ENCODE peak calls at places on chromosome 13, in seven cellular contexts. One of them, this sample, is unnamed.

GRCh38 chr13:46111151-46111550 is 6.3 kb upstream of the CPB2 start:
- DNase-seq in Panc1: no peak
- DNase-seq in suprapubic skin: no peak
- DNase-seq in vagina: no peak
- DNase-seq in endothelial cell of umbilical vein: no peak
- DNase-seq in breast epithelium: no peak
- DNase-seq in sigmoid colon: no peak
- DNase-seq in this sample: no peak

GRCh38 chr13:25065974-25066770 is 29.8 kb upstream of the PABPC3 start:
- DNase-seq in suprapubic skin: no peak
- DNase-seq in breast epithelium: no peak
- DNase-seq in vagina: no peak
- DNase-seq in sigmoid colon: no peak
- DNase-seq in Panc1: no peak
- DNase-seq in endothelial cell of umbilical vein: no peak
- DNase-seq in this sample: no peak

GRCh38 chr13:61880576-61881283 is 465.1 kb upstream of the PCDH20 start:
- DNase-seq in suprapubic skin: no peak
- DNase-seq in sigmoid colon: no peak
- DNase-seq in Panc1: peak; percentile 8
- DNase-seq in vagina: no peak
- DNase-seq in breast epithelium: no peak
- DNase-seq in endothelial cell of umbilical vein: peak; percentile 58
- DNase-seq in this sample: no peak

GRCh38 chr13:111114362-111115050 is 604 bp upstream of the ARHGEF7 start:
- DNase-seq in suprapubic skin: peak; percentile 80
- DNase-seq in sigmoid colon: peak; percentile 75
- DNase-seq in vagina: no peak
- DNase-seq in breast epithelium: no peak
- DNase-seq in Panc1: no peak
- DNase-seq in endothelial cell of umbilical vein: peak; percentile 32
- DNase-seq in this sample: no peak

GRCh38 chr13:23922005-23922932 is 25.0 kb upstream of the C1QTNF9B start:
- DNase-seq in Panc1: no peak
- DNase-seq in breast epithelium: no peak
- DNase-seq in suprapubic skin: no peak
- DNase-seq in endothelial cell of umbilical vein: peak; percentile 53
- DNase-seq in sigmoid colon: no peak
- DNase-seq in vagina: no peak
- DNase-seq in this sample: no peak

GRCh38 chr13:32247887-32248286 is 67.3 kb downstream of the ZAR1L start:
- DNase-seq in vagina: no peak
- DNase-seq in endothelial cell of umbilical vein: no peak
- DNase-seq in Panc1: no peak
- DNase-seq in suprapubic skin: no peak
- DNase-seq in breast epithelium: no peak
- DNase-seq in sigmoid colon: no peak
- DNase-seq in this sample: no peak

GRCh38 chr13:73335226-73335625 is 276.4 kb downstream of the KLF5 start:
- DNase-seq in vagina: no peak
- DNase-seq in Panc1: peak; percentile 8
- DNase-seq in breast epithelium: no peak
- DNase-seq in endothelial cell of umbilical vein: peak; percentile 57
- DNase-seq in suprapubic skin: no peak
- DNase-seq in sigmoid colon: no peak
- DNase-seq in this sample: peak; percentile 55

GRCh38 chr13:27201661-27202060 is 30.1 kb upstream of the USP12 start:
- DNase-seq in Panc1: no peak
- DNase-seq in breast epithelium: no peak
- DNase-seq in suprapubic skin: no peak
- DNase-seq in vagina: no peak
- DNase-seq in endothelial cell of umbilical vein: no peak
- DNase-seq in sigmoid colon: no peak
- DNase-seq in this sample: no peak

GRCh38 chr13:60047943-60048342 is 115.8 kb downstream of the DIAPH3 start:
- DNase-seq in vagina: no peak
- DNase-seq in Panc1: no peak
- DNase-seq in endothelial cell of umbilical vein: no peak
- DNase-seq in suprapubic skin: no peak
- DNase-seq in breast epithelium: no peak
- DNase-seq in sigmoid colon: no peak
- DNase-seq in this sample: peak; percentile 35

GRCh38 chr13:24692541-24692940 is 12.3 kb downstream of the ATP12A start:
- DNase-seq in suprapubic skin: no peak
- DNase-seq in endothelial cell of umbilical vein: no peak
- DNase-seq in breast epithelium: no peak
- DNase-seq in Panc1: no peak
- DNase-seq in vagina: no peak
- DNase-seq in sigmoid colon: no peak
- DNase-seq in this sample: no peak

GRCh38 chr13:25267715-25268114 is 19.6 kb downstream of the MTMR6 start:
- DNase-seq in Panc1: no peak
- DNase-seq in suprapubic skin: no peak
- DNase-seq in vagina: no peak
- DNase-seq in breast epithelium: no peak
- DNase-seq in endothelial cell of umbilical vein: peak; percentile 9
- DNase-seq in sigmoid colon: no peak
- DNase-seq in this sample: no peak

GRCh38 chr13:41130356-41130755 is 2.2 kb downstream of the KBTBD6 start:
- DNase-seq in breast epithelium: no peak
- DNase-seq in endothelial cell of umbilical vein: no peak
- DNase-seq in sigmoid colon: no peak
- DNase-seq in suprapubic skin: no peak
- DNase-seq in vagina: no peak
- DNase-seq in Panc1: no peak
- DNase-seq in this sample: no peak

GRCh38 chr13:28048768-28049167 is 51.6 kb downstream of the FLT3 start:
- DNase-seq in sigmoid colon: no peak
- DNase-seq in Panc1: no peak
- DNase-seq in vagina: no peak
- DNase-seq in endothelial cell of umbilical vein: no peak
- DNase-seq in suprapubic skin: no peak
- DNase-seq in breast epithelium: no peak
- DNase-seq in this sample: no peak

GRCh38 chr13:50387124-50387581 is 371.9 kb downstream of the KCNRG start:
- DNase-seq in Panc1: no peak
- DNase-seq in endothelial cell of umbilical vein: no peak
- DNase-seq in breast epithelium: no peak
- DNase-seq in sigmoid colon: no peak
- DNase-seq in vagina: no peak
- DNase-seq in suprapubic skin: no peak
- DNase-seq in this sample: no peak

GRCh38 chr13:110912651-110913051 is 2.2 kb downstream of the ANKRD10 start:
- DNase-seq in breast epithelium: no peak
- DNase-seq in endothelial cell of umbilical vein: peak; percentile 63
- DNase-seq in sigmoid colon: no peak
- DNase-seq in Panc1: no peak
- DNase-seq in suprapubic skin: no peak
- DNase-seq in vagina: no peak
- DNase-seq in this sample: no peak

GRCh38 chr13:20125129-20125782 is 35.6 kb downstream of the GJA3 start:
- DNase-seq in breast epithelium: no peak
- DNase-seq in Panc1: no peak
- DNase-seq in endothelial cell of umbilical vein: peak; percentile 19
- DNase-seq in suprapubic skin: peak; percentile 43
- DNase-seq in sigmoid colon: peak; percentile 46
- DNase-seq in vagina: no peak
- DNase-seq in this sample: no peak

DNA sequence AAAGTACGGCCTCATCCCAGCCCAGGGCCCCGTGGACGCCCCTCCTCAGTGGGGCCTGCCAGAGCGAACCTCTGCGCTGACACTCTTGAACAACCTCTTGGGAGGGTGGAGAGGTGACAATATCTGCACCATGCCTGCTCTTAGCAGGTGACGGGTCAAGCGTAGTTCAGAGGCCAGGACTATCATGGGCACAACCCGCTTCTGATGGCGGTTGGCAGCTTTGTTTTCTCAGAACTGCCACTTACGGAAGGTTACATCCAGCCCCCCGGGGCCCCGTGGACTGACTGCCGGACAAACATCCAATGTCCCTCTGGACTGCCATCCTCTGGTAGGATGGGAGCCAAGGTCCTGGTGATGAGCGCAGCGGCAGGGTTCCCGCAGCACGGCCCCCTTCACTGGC is 91.1 kb downstream of the TUBA3C start:
- DNase-seq in endothelial cell of umbilical vein: no peak
- DNase-seq in sigmoid colon: no peak
- DNase-seq in vagina: no peak
- DNase-seq in breast epithelium: no peak
- DNase-seq in Panc1: no peak
- DNase-seq in suprapubic skin: no peak
- DNase-seq in this sample: no peak
- H3K9me3 ChIP-seq in endothelial cell of umbilical vein: peaks cover 11% of the 10 kb centered on the region
- H3K9me3 ChIP-seq in sigmoid colon: no peaks in the 10 kb centered on the region
- H3K9me3 ChIP-seq in vagina: no peaks in the 10 kb centered on the region
- H3K9me3 ChIP-seq in breast epithelium: no peaks in the 10 kb centered on the region
- H3K9me3 ChIP-seq in Panc1: no peaks in the 10 kb centered on the region
- H3K9me3 ChIP-seq in suprapubic skin: no peaks in the 10 kb centered on the region
- H3K9me3 ChIP-seq in this sample: no peaks in the 10 kb centered on the region

GRCh38 chr13:44104969-44105368 is 225.3 kb downstream of the LACC1 start:
- DNase-seq in breast epithelium: no peak
- DNase-seq in suprapubic skin: no peak
- DNase-seq in sigmoid colon: no peak
- DNase-seq in vagina: no peak
- DNase-seq in Panc1: no peak
- DNase-seq in endothelial cell of umbilical vein: no peak
- DNase-seq in this sample: no peak
- H3K27ac ChIP-seq in breast epithelium: no peak overlapping the region
- H3K27ac ChIP-seq in suprapubic skin: no peak overlapping the region
- H3K27ac ChIP-seq in sigmoid colon: no peak overlapping the region
- H3K27ac ChIP-seq in vagina: no peak overlapping the region
- H3K27ac ChIP-seq in Panc1: no peak overlapping the region
- H3K27ac ChIP-seq in endothelial cell of umbilical vein: no peak overlapping the region
- H3K27ac ChIP-seq in this sample: no peak overlapping the region

DNA sequence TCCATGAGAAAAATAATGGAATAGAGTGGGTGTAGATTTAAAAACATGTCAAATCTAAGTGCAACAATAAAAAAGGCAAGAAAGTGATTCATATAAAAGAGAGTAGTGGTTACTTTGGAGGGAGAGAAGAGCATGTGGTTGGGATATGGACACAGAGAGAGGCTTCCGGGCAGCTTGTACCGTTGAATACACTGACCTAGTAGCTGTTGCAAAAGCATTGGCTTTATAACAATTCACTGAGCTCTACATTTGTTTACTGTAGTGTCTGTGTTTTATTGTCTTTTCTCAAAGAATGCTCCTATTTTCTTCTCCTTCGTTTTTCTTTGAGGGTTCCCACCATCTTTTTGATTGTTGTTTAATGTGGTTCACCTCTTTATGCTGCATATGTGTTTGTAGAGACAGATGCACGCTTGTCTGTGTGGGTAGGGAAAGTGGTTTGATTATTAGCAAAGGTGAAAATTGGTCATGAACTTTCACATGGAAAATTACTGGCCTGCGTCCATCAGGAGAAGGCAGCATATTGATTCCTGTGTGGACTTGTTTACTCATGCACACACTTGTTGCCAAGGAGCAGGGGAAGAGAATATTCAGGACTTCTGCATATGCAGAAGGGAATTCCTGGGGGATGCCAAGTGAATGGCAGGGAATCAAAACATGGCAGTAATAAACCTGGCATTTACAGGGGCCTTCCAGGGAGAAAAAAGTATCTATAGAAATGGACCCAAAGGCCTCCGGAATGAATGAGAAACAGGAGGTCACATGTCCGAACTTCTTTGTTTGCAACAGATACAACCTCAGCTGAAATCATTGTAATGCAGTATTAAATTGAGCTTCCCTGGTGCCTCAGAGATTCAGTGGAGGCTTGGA is 30.0 kb upstream of the IRS2 start:
- DNase-seq in breast epithelium: no peak
- DNase-seq in suprapubic skin: no peak
- DNase-seq in endothelial cell of umbilical vein: no peak
- DNase-seq in Panc1: no peak
- DNase-seq in sigmoid colon: no peak
- DNase-seq in vagina: no peak
- DNase-seq in this sample: no peak
- TF ChIP-seq POLR2AphosphoS5 in breast epithelium: no peak
- TF ChIP-seq POLR2AphosphoS5 in suprapubic skin: no peak
- TF ChIP-seq POLR2AphosphoS5 in endothelial cell of umbilical vein: no peak
- TF ChIP-seq POLR2AphosphoS5 in Panc1: no peak
- TF ChIP-seq POLR2AphosphoS5 in sigmoid colon: no peak
- TF ChIP-seq POLR2AphosphoS5 in vagina: no peak
- TF ChIP-seq POLR2AphosphoS5 in this sample: no peak

GRCh38 chr13:19055611-19056010 is 126.0 kb downstream of the TUBA3C start:
- DNase-seq in breast epithelium: no peak
- DNase-seq in endothelial cell of umbilical vein: no peak
- DNase-seq in Panc1: no peak
- DNase-seq in vagina: no peak
- DNase-seq in sigmoid colon: no peak
- DNase-seq in suprapubic skin: no peak
- DNase-seq in this sample: no peak
- H3K9me3 ChIP-seq in breast epithelium: no peaks in the 10 kb centered on the region
- H3K9me3 ChIP-seq in endothelial cell of umbilical vein: peaks cover 18% of the 10 kb centered on the region
- H3K9me3 ChIP-seq in Panc1: no peaks in the 10 kb centered on the region
- H3K9me3 ChIP-seq in vagina: no peaks in the 10 kb centered on the region
- H3K9me3 ChIP-seq in sigmoid colon: no peaks in the 10 kb centered on the region
- H3K9me3 ChIP-seq in suprapubic skin: no peaks in the 10 kb centered on the region
- H3K9me3 ChIP-seq in this sample: no peaks in the 10 kb centered on the region

GRCh38 chr13:21674271-21675009 is 3.6 kb downstream of the FGF9 start:
- DNase-seq in suprapubic skin: no peak
- DNase-seq in sigmoid colon: peak; percentile 67
- DNase-seq in endothelial cell of umbilical vein: no peak
- DNase-seq in vagina: no peak
- DNase-seq in breast epithelium: no peak
- DNase-seq in Panc1: no peak
- DNase-seq in this sample: no peak

GRCh38 chr13:21673592-21674270 is 2.9 kb downstream of the FGF9 start:
- DNase-seq in endothelial cell of umbilical vein: peak; percentile 23
- DNase-seq in suprapubic skin: no peak
- DNase-seq in vagina: no peak
- DNase-seq in breast epithelium: no peak
- DNase-seq in sigmoid colon: peak; percentile 61
- DNase-seq in Panc1: no peak
- DNase-seq in this sample: no peak

GRCh38 chr13:21677075-21677628 is 6.3 kb downstream of the FGF9 start:
- DNase-seq in endothelial cell of umbilical vein: no peak
- DNase-seq in vagina: no peak
- DNase-seq in suprapubic skin: no peak
- DNase-seq in sigmoid colon: no peak
- DNase-seq in Panc1: no peak
- DNase-seq in breast epithelium: no peak
- DNase-seq in this sample: no peak

GRCh38 chr13:21675095-21676007 is 4.5 kb downstream of the FGF9 start:
- DNase-seq in suprapubic skin: no peak
- DNase-seq in sigmoid colon: peak; percentile 63
- DNase-seq in breast epithelium: no peak
- DNase-seq in vagina: no peak
- DNase-seq in Panc1: no peak
- DNase-seq in endothelial cell of umbilical vein: no peak
- DNase-seq in this sample: no peak

DNA sequence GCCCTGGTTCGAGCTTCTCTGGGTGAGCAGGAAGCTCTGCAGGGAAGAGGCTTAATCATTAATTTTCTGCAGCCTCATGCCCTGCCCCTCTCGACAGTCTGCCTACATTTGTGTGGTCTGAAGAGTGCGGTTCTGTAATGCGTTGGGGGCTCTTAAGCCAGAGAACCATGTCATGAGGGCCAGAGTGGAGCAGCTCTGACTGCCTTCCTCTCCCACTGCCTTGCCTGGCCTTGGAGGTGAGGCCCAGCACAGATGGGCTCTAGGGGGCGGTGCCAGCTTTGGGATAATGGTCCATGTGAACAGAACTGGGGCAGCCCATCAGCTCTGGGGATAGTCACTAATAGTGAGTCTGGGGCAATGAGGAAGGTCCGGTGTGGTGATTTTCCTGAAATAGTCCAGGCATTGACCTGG is 5.7 kb downstream of the FGF9 start:
- DNase-seq in endothelial cell of umbilical vein: no peak
- DNase-seq in Panc1: no peak
- DNase-seq in sigmoid colon: peak; percentile 62
- DNase-seq in vagina: no peak
- DNase-seq in suprapubic skin: no peak
- DNase-seq in breast epithelium: no peak
- DNase-seq in this sample: no peak
- H3K27ac ChIP-seq in endothelial cell of umbilical vein: no peak overlapping the region
- H3K27ac ChIP-seq in Panc1: no peak overlapping the region
- H3K27ac ChIP-seq in sigmoid colon: no peak overlapping the region
- H3K27ac ChIP-seq in vagina: no peak overlapping the region
- H3K27ac ChIP-seq in suprapubic skin: no peak overlapping the region
- H3K27ac ChIP-seq in breast epithelium: no peak overlapping the region
- H3K27ac ChIP-seq in this sample: no peak overlapping the region